ENCODE peak calls at places on chromosomes 2 and 18, in five cellular contexts. One of them, this sample, is unnamed.

GRCh38 chr2:177646241-177646640 is 253.7 kb downstream of the AGPS start:
- DNase-seq in epithelial cell of prostate: no peak
- DNase-seq in stimulated activated CD8-positive, alpha-beta memory T cell treated with anti-CD3 and anti-CD28 coated beads, Interleukin-7, amount 100 ng/mL, for 1 hour: no peak
- DNase-seq in activated CD4-positive, alpha-beta T cell treated with anti-CD3 and anti-CD28 coated beads, Interleukin-2, amount 50 U/mL, for 4 hours: no peak
- DNase-seq in stimulated activated CD4-positive, alpha-beta T cell treated with anti-CD3 and anti-CD28 coated beads, Interleukin-2, amount 100 ng/mL, for 48 hours: no peak
- DNase-seq in this sample: no peak

GRCh38 chr2:217349251-217349650 is 489.4 kb upstream of the TNP1 start:
- DNase-seq in epithelial cell of prostate: no peak
- DNase-seq in stimulated activated CD8-positive, alpha-beta memory T cell treated with anti-CD3 and anti-CD28 coated beads, Interleukin-7, amount 100 ng/mL, for 1 hour: no peak
- DNase-seq in activated CD4-positive, alpha-beta T cell treated with anti-CD3 and anti-CD28 coated beads, Interleukin-2, amount 50 U/mL, for 4 hours: no peak
- DNase-seq in stimulated activated CD4-positive, alpha-beta T cell treated with anti-CD3 and anti-CD28 coated beads, Interleukin-2, amount 100 ng/mL, for 48 hours: no peak
- DNase-seq in this sample: no peak

GRCh38 chr2:152611458-152612231 is 105.6 kb downstream of the PRPF40A start:
- DNase-seq in epithelial cell of prostate: no peak
- DNase-seq in stimulated activated CD8-positive, alpha-beta memory T cell treated with anti-CD3 and anti-CD28 coated beads, Interleukin-7, amount 100 ng/mL, for 1 hour: no peak
- DNase-seq in activated CD4-positive, alpha-beta T cell treated with anti-CD3 and anti-CD28 coated beads, Interleukin-2, amount 50 U/mL, for 4 hours: no peak
- DNase-seq in stimulated activated CD4-positive, alpha-beta T cell treated with anti-CD3 and anti-CD28 coated beads, Interleukin-2, amount 100 ng/mL, for 48 hours: no peak
- DNase-seq in this sample: no peak

GRCh38 chr2:61450144-61450543 is 20.7 kb downstream of the USP34 start:
- DNase-seq in epithelial cell of prostate: peak; percentile 36
- DNase-seq in stimulated activated CD8-positive, alpha-beta memory T cell treated with anti-CD3 and anti-CD28 coated beads, Interleukin-7, amount 100 ng/mL, for 1 hour: no peak
- DNase-seq in activated CD4-positive, alpha-beta T cell treated with anti-CD3 and anti-CD28 coated beads, Interleukin-2, amount 50 U/mL, for 4 hours: no peak
- DNase-seq in stimulated activated CD4-positive, alpha-beta T cell treated with anti-CD3 and anti-CD28 coated beads, Interleukin-2, amount 100 ng/mL, for 48 hours: no peak
- DNase-seq in this sample: no peak

GRCh38 chr18:74234326-74235171 is 57.2 kb downstream of the CYB5A start:
- DNase-seq in epithelial cell of prostate: peak; percentile 72
- DNase-seq in stimulated activated CD8-positive, alpha-beta memory T cell treated with anti-CD3 and anti-CD28 coated beads, Interleukin-7, amount 100 ng/mL, for 1 hour: no peak
- DNase-seq in activated CD4-positive, alpha-beta T cell treated with anti-CD3 and anti-CD28 coated beads, Interleukin-2, amount 50 U/mL, for 4 hours: no peak
- DNase-seq in stimulated activated CD4-positive, alpha-beta T cell treated with anti-CD3 and anti-CD28 coated beads, Interleukin-2, amount 100 ng/mL, for 48 hours: no peak
- DNase-seq in this sample: no peak

GRCh38 chr18:63440219-63440618 is 17.9 kb upstream of the VPS4B start:
- DNase-seq in epithelial cell of prostate: no peak
- DNase-seq in stimulated activated CD8-positive, alpha-beta memory T cell treated with anti-CD3 and anti-CD28 coated beads, Interleukin-7, amount 100 ng/mL, for 1 hour: no peak
- DNase-seq in activated CD4-positive, alpha-beta T cell treated with anti-CD3 and anti-CD28 coated beads, Interleukin-2, amount 50 U/mL, for 4 hours: no peak
- DNase-seq in stimulated activated CD4-positive, alpha-beta T cell treated with anti-CD3 and anti-CD28 coated beads, Interleukin-2, amount 100 ng/mL, for 48 hours: no peak
- DNase-seq in this sample: no peak

GRCh38 chr2:218645126-218645525 is 14.3 kb downstream of the ZNF142 start:
- DNase-seq in epithelial cell of prostate: peak; percentile 74
- DNase-seq in stimulated activated CD8-positive, alpha-beta memory T cell treated with anti-CD3 and anti-CD28 coated beads, Interleukin-7, amount 100 ng/mL, for 1 hour: no peak
- DNase-seq in activated CD4-positive, alpha-beta T cell treated with anti-CD3 and anti-CD28 coated beads, Interleukin-2, amount 50 U/mL, for 4 hours: no peak
- DNase-seq in stimulated activated CD4-positive, alpha-beta T cell treated with anti-CD3 and anti-CD28 coated beads, Interleukin-2, amount 100 ng/mL, for 48 hours: no peak
- DNase-seq in this sample: no peak

GRCh38 chr18:22346968-22347611 is 70.6 kb downstream of the CTAGE1 start:
- DNase-seq in epithelial cell of prostate: no peak
- DNase-seq in stimulated activated CD8-positive, alpha-beta memory T cell treated with anti-CD3 and anti-CD28 coated beads, Interleukin-7, amount 100 ng/mL, for 1 hour: no peak
- DNase-seq in activated CD4-positive, alpha-beta T cell treated with anti-CD3 and anti-CD28 coated beads, Interleukin-2, amount 50 U/mL, for 4 hours: no peak
- DNase-seq in stimulated activated CD4-positive, alpha-beta T cell treated with anti-CD3 and anti-CD28 coated beads, Interleukin-2, amount 100 ng/mL, for 48 hours: no peak
- DNase-seq in this sample: no peak

GRCh38 chr18:74376523-74376922 is 60.9 kb downstream of the C18orf63 start:
- DNase-seq in epithelial cell of prostate: no peak
- DNase-seq in stimulated activated CD8-positive, alpha-beta memory T cell treated with anti-CD3 and anti-CD28 coated beads, Interleukin-7, amount 100 ng/mL, for 1 hour: no peak
- DNase-seq in activated CD4-positive, alpha-beta T cell treated with anti-CD3 and anti-CD28 coated beads, Interleukin-2, amount 50 U/mL, for 4 hours: no peak
- DNase-seq in stimulated activated CD4-positive, alpha-beta T cell treated with anti-CD3 and anti-CD28 coated beads, Interleukin-2, amount 100 ng/mL, for 48 hours: no peak
- DNase-seq in this sample: no peak